ENCODE peak calls at places on chromosomes 16 and 17, in five cellular contexts. Z is PC-3, A is PC-9, R is GM23338, M is H1. O is an unnamed sample.

GRCh38 chr17:27207073-27207511 is 86.8 kb upstream of the WSB1 start:
- DNase-seq in Z (peak; percentile 71), A (no peak), R (no peak), M (no peak), O (peak; percentile 54)

GRCh38 chr17:73255671-73256181 is 6.0 kb downstream of the CPSF4L start:
- DNase-seq in Z (peak; percentile 78), A (peak; percentile 51), R (peak; percentile 78), M (peak; percentile 93), O (no peak)

GRCh38 chr17:12729086-12729485 is 60.2 kb upstream of the ARHGAP44 start:
- DNase-seq in Z (no peak), A (no peak), R (no peak), M (no peak), O (no peak)

GRCh38 chr17:74198694-74199093 is 4.8 kb upstream of the RPL38 start:
- DNase-seq in Z (no peak), A (no peak), R (no peak), M (no peak), O (no peak)

GRCh38 chr17:47687748-47688147 is 6.2 kb upstream of the TBKBP1 start:
- DNase-seq in Z (no peak), A (no peak), R (peak; percentile 61), M (peak; percentile 63), O (no peak)

GRCh38 chr17:8685396-8685795 is 54.9 kb upstream of the MYH10 start:
- DNase-seq in Z (no peak), A (no peak), R (no peak), M (no peak), O (peak; percentile 90)

GRCh38 chr17:49787932-49788442 is 494 bp upstream of the KAT7 start:
- DNase-seq in Z (no peak), A (no peak), R (no peak), M (peak; percentile 52), O (no peak)

GRCh38 chr16:86063696-86064405 is 164.9 kb downstream of the IRF8 start:
- DNase-seq in Z (no peak), A (no peak), R (no peak), M (no peak), O (no peak)

GRCh38 chr17:12592941-12593340 is 72.7 kb upstream of the MYOCD start:
- DNase-seq in Z (no peak), A (no peak), R (no peak), M (no peak), O (no peak)

GRCh38 chr17:28227278-28228108 is 91.5 kb upstream of the TMEM97 start:
- DNase-seq in Z (peak; percentile 39), A (peak; percentile 73), R (peak; percentile 100), M (peak; percentile 98), O (peak; percentile 14)

GRCh38 chr17:81371910-81372760 is 23.1 kb upstream of the BAHCC1 start:
- DNase-seq in Z (peak; percentile 39), A (peak; percentile 53), R (peak; percentile 63), M (no peak), O (peak; percentile 7)

GRCh38 chr16:67884684-67885083 is at the start of gene NRN1L:
- DNase-seq in Z (peak; percentile 77), A (peak; percentile 91), R (peak; percentile 95), M (peak; percentile 94), O (peak; percentile 70)
- H3K4me2 ChIP-seq in Z (peak within 1 kb of the TSS; percentile 47), A (no peak within 1 kb of the TSS), R (peak within 1 kb of the TSS; percentile 89), M (peak within 1 kb of the TSS; percentile 18), O (peak within 1 kb of the TSS; percentile 62)

GRCh38 chr16:4261557-4262172 is 11.2 kb downstream of the TFAP4 start:
- DNase-seq in Z (peak; percentile 19), A (no peak), R (peak; percentile 86), M (peak; percentile 95), O (peak; percentile 5)
- TF ChIP-seq CTCF in Z (peak; percentile 66), A (peak; percentile 68), R (peak; percentile 88), M (peak; percentile 97), O (peak; percentile 23)

DNA sequence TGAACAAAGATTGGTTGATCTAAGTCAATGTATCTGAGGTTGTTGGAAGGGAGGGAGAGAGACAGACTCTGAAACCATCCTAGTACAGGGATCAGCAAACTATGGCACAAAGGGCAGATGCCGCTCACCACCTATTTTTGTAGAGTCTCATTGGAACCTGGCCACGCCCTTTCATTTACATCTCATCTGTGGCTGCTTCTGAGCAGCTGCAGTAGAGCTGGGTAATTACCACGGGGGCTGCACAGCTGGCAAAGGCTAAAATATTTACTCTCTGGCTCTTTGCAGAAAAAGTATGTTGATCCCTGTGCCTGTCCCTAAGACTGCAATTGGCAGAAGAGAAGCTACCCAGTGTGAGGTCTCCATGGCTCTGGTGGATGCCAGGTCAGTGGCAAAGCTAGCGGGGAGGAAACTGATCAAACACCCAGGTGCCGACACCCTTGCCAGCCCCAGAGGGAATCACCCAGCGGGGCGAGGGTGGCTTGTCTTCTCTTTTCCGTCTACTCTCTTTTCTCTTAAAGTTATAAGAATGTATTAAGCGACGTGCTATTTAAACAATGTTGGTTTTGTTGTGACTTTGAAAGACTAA is 14.0 kb downstream of the CEP295NL start:
- DNase-seq in Z (no peak), A (no peak), R (no peak), M (no peak), O (no peak)
- H2AFZ ChIP-seq in Z (no peak overlapping the region), A (no peak overlapping the region), R (no peak overlapping the region), M (no peak overlapping the region), O (no peak overlapping the region)

DNA sequence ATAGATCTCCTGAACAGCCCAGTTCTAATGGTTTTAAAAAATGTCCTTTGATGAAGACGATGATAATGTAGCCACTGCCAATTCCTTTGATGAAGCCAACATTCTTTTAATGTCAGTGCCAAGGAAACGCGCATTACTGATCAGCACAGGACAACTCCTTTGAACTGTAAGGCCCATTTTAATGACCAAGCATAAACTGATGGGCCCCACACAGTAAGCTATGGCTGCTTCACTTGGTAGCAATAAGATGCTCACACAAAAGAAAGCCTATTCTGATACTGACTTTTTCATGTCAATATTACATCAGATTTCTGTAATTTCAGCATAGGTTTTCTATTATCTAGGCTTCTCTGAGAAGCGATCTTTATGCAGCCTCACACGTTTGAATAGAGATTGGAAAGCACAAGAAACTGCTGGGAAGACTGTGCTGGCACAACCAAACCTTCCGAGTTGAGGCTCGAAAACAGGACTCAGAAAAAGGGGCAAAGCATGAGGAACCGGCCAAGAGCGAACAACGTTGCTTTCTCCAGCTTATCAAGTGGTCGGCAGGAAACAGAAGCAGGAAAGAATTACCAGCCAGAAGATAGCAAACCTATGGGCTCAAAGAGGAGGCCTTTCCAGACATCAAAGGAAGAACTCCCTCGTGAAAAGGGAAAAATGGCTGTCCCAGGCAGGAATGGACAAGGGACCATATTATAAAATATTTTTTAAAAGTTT is 19.4 kb downstream of the ERN1 start:
- DNase-seq in Z (no peak), A (no peak), R (no peak), M (no peak), O (no peak)
- H3K4me2 ChIP-seq in Z (no peak overlapping the region), A (no peak overlapping the region), R (no peak overlapping the region), M (no peak overlapping the region), O (no peak overlapping the region)

DNA sequence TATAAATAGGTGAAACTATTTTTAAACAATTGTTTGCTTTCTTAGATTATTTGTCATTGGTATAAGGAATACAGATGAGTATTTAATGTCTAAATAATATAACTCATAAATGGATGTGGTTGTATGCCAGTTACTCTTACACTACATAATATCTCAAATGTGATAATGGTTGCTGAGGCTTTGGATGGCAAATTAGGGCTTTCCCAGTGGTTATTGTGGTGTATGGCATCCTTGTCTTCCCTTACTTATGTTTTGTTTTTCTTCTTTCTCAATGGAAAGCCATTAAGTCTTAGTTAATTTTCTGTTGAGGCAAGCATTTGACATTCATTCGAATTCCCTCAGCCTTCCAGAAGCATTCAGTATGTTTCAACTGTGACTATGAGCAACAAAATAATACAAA is 10.5 kb downstream of the OMG start:
- DNase-seq in Z (no peak), A (no peak), R (peak; percentile 19), M (no peak), O (no peak)
- TF ChIP-seq CTCF in Z (no peak), A (no peak), R (peak; percentile 12), M (no peak), O (peak; percentile 11)

O was measured in astrocyte.